ENCODE peak calls at places on chromosomes 5 and 9, in eight cellular contexts. D is mammary epithelial cell, M is dorsolateral prefrontal cortex, Z is fibroblast of mammary gland, X is ovary, J is A549, B is IMR-90, H is hepatocyte. C is an unnamed sample.

GRCh38 chr9:120767451-120767850 is 25.8 kb downstream of the FBXW2 start:
- DNase-seq in J (no peak), H (no peak), X (no peak), Z (peak), D (peak), B (no peak), M (no peak), C (no peak)

GRCh38 chr5:174919351-174919750 is 195.0 kb downstream of the MSX2 start:
- DNase-seq in B (no peak), H (no peak), Z (no peak), J (no peak), X (no peak), M (no peak), D (no peak), C (no peak)

GRCh38 chr9:114968710-114969109 is 38.3 kb upstream of the TNFSF8 start:
- DNase-seq in J (no peak), Z (peak), D (peak), B (peak), H (peak), X (no peak), M (no peak), C (peak)

GRCh38 chr9:126111556-126111955 is 215.1 kb upstream of the MVB12B start:
- DNase-seq in J (no peak), H (no peak), B (no peak), Z (no peak), X (no peak), M (no peak), D (no peak), C (no peak)

GRCh38 chr9:137315581-137316011 is 13.5 kb upstream of the NRARP start:
- DNase-seq in X (peak), J (peak), B (no peak), D (no peak), H (no peak), Z (no peak), M (no peak), C (no peak)

GRCh38 chr5:1468247-1468612 is 23.0 kb upstream of the SLC6A3 start:
- DNase-seq in Z (peak), M (no peak), B (no peak), D (no peak), H (peak), X (no peak), J (no peak), C (no peak)

GRCh38 chr5:122200894-122201293 is 71.5 kb downstream of the ZNF474 start:
- DNase-seq in D (no peak), M (no peak), J (no peak), X (no peak), H (no peak), B (no peak), Z (no peak), C (no peak)

GRCh38 chr5:143757116-143757515 is 54.8 kb upstream of the HMHB1 start:
- DNase-seq in D (no peak), X (no peak), Z (no peak), M (no peak), J (no peak), B (peak), H (no peak), C (peak)

GRCh38 chr9:97705354-97705950 is 8.3 kb upstream of the XPA start:
- DNase-seq in Z (peak), X (no peak), M (no peak), D (peak), B (no peak), J (no peak), H (no peak), C (peak)

GRCh38 chr5:142445266-142445665 is 120.4 kb upstream of the SPRY4 start:
- DNase-seq in B (peak), J (no peak), Z (peak), M (no peak), X (no peak), D (no peak), H (no peak), C (no peak)

GRCh38 chr5:115262066-115262404 is 642 bp downstream of the PGGT1B start:
- DNase-seq in J (peak), M (no peak), X (no peak), Z (no peak), H (peak), B (peak), D (peak), C (peak)

GRCh38 chr5:174337276-174338203 is 292.0 kb downstream of the NSG2 start:
- DNase-seq in M (no peak), B (no peak), X (no peak), J (no peak), D (no peak), Z (no peak), H (peak), C (peak)

GRCh38 chr5:33465120-33465519 is 24.4 kb downstream of the TARS1 start:
- DNase-seq in X (no peak), M (no peak), D (no peak), H (no peak), J (no peak), B (no peak), Z (no peak), C (no peak)

GRCh38 chr9:6852243-6852963 is 94.6 kb downstream of the KDM4C start:
- DNase-seq in D (peak), Z (peak), J (peak), B (peak), H (no peak), X (no peak), M (no peak), C (peak)

GRCh38 chr5:53508125-53508524 is 27.7 kb downstream of the FST start:
- DNase-seq in B (no peak), Z (peak), J (no peak), M (no peak), H (no peak), X (no peak), D (no peak), C (no peak)

GRCh38 chr5:91095321-91095720 is 287.8 kb downstream of the ARRDC3 start:
- DNase-seq in D (no peak), Z (no peak), B (no peak), M (no peak), H (no peak), X (no peak), J (no peak), C (no peak)

GRCh38 chr5:91091471-91092234 is 291.5 kb downstream of the ARRDC3 start:
- DNase-seq in Z (no peak), B (no peak), J (no peak), H (no peak), D (no peak), X (no peak), M (no peak), C (no peak)

GRCh38 chr5:91092859-91093843 is 290.0 kb downstream of the ARRDC3 start:
- DNase-seq in X (no peak), D (no peak), B (no peak), Z (no peak), J (no peak), H (peak), M (no peak), C (no peak)

GRCh38 chr5:91098581-91098980 is 284.5 kb downstream of the ARRDC3 start:
- DNase-seq in J (no peak), D (no peak), Z (no peak), X (no peak), H (peak), M (no peak), B (no peak), C (no peak)

GRCh38 chr5:91095786-91096380 is 287.2 kb downstream of the ARRDC3 start:
- DNase-seq in Z (no peak), H (no peak), M (no peak), J (no peak), X (no peak), D (no peak), B (no peak), C (no peak)
- H3K4me3 ChIP-seq in Z (no peak), H (no peak), M (no peak), J (no peak), X (no peak), D (no peak), B (no peak), C (no peak)

GRCh38 chr5:65102826-65103673 is 334.3 kb downstream of the CWC27 start:
- DNase-seq in X (peak), B (peak), J (peak), D (no peak), H (peak), M (peak), Z (peak), C (peak)
- TF ChIP-seq CTCF in X (peak), B (no peak), J (peak), D (no peak), H (no peak), M (peak), Z (no peak), C (peak)

DNA sequence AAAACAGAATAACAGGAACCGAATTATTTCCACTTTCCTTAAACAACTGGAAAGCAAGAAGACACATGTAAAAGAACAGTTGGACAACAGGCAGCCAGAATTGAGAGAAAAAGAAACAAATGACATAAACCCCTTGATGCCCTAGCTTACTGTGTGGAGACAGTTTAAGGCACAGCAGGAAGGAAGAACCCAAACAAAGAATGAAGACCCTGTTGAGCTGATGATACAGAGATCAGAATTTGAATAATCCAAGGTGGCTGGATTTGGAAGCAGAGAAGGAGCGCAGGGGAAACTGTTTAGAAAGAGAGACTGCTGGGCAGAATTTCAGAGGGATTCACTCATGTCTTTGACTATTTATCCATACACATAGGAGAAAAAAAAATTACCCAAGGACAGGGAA is 316.3 kb upstream of the POU5F2 start:
- DNase-seq in D (no peak), B (no peak), M (no peak), J (no peak), Z (no peak), X (no peak), H (no peak), C (no peak)
- H3K4me3 ChIP-seq in D (no peak), B (no peak), M (no peak), J (no peak), Z (no peak), X (no peak), H (no peak), C (no peak)

GRCh38 chr5:56856779-56857178 is 41.4 kb downstream of the MAP3K1 start:
- DNase-seq in Z (no peak), X (no peak), D (no peak), B (no peak), J (no peak), H (no peak), M (no peak), C (no peak)
- TF ChIP-seq CTCF in Z (no peak), X (no peak), D (no peak), B (peak), J (no peak), H (peak), M (no peak), C (no peak)

GRCh38 chr5:60493372-60493771 is 206.6 kb downstream of the DEPDC1B start:
- DNase-seq in B (no peak), J (no peak), D (no peak), H (no peak), M (no peak), X (no peak), Z (no peak), C (no peak)

GRCh38 chr5:60494635-60495034 is 205.3 kb downstream of the DEPDC1B start:
- DNase-seq in D (no peak), Z (no peak), M (no peak), H (no peak), B (no peak), J (no peak), X (no peak), C (no peak)

GRCh38 chr5:60492958-60493357 is 207.0 kb downstream of the DEPDC1B start:
- DNase-seq in D (peak), Z (peak), B (peak), X (no peak), M (no peak), J (peak), H (no peak), C (no peak)

GRCh38 chr5:60495644-60496520 is 204.1 kb downstream of the DEPDC1B start:
- DNase-seq in Z (no peak), M (no peak), H (no peak), D (peak), J (no peak), X (no peak), B (no peak), C (no peak)

DNA sequence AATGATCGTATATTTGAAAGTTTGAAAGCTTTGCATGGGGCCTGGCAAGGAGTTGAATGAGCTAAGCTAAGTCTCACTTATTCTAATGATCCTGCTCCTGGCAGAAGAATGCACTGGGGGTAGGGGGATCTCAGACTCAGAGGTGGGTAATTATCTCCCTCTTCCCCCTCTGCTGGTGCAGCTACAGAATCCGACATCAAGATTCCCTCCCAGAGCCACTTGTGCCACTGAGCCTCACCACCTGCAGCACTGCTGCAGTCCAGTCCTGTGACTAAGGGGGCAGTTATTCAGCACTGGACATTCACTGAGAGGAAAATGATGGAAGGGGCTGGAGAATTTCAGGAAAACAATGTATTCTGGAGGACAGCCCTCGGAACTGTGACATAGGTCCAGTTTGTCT is 205.8 kb downstream of the DEPDC1B start:
- DNase-seq in X (no peak), Z (no peak), D (no peak), B (no peak), H (no peak), J (no peak), M (no peak), C (no peak)
- H3K4me3 ChIP-seq in X (no peak), Z (no peak), D (no peak), B (no peak), H (no peak), J (no peak), M (no peak), C (no peak)

GRCh38 chr5:151058301-151058700 is 22.5 kb downstream of the TNIP1 start:
- DNase-seq in X (no peak), H (no peak), J (no peak), M (no peak), B (no peak), D (no peak), Z (no peak), C (no peak)
- TF ChIP-seq CTCF in X (no peak), H (no peak), J (no peak), M (no peak), B (no peak), D (no peak), Z (peak), C (no peak)

DNA sequence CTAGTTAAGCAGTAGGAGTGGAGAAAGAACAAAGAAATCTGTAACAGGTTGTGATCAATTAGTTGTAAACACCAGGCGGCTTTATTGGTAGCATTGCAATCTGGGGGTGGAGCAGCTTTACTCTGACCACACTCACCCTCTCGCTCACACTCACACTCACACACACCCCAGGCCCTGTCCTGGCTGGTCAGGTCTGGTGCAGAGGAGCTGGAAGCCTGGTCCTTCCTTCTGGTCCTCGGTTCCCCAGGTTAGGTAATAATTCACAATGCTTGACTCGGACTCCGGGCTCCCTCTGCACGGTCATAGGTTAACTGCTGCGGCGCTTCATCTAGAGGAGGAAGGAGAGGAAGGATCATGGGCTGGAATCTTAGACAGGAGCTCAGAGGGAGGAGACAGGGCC is 1.6 kb downstream of the CCL19 start:
- DNase-seq in B (no peak), Z (no peak), M (no peak), D (no peak), X (no peak), J (no peak), H (no peak), C (no peak)
- H3K4me3 ChIP-seq in B (no peak), Z (no peak), M (no peak), D (no peak), X (no peak), J (no peak), H (no peak), C (no peak)

DNA sequence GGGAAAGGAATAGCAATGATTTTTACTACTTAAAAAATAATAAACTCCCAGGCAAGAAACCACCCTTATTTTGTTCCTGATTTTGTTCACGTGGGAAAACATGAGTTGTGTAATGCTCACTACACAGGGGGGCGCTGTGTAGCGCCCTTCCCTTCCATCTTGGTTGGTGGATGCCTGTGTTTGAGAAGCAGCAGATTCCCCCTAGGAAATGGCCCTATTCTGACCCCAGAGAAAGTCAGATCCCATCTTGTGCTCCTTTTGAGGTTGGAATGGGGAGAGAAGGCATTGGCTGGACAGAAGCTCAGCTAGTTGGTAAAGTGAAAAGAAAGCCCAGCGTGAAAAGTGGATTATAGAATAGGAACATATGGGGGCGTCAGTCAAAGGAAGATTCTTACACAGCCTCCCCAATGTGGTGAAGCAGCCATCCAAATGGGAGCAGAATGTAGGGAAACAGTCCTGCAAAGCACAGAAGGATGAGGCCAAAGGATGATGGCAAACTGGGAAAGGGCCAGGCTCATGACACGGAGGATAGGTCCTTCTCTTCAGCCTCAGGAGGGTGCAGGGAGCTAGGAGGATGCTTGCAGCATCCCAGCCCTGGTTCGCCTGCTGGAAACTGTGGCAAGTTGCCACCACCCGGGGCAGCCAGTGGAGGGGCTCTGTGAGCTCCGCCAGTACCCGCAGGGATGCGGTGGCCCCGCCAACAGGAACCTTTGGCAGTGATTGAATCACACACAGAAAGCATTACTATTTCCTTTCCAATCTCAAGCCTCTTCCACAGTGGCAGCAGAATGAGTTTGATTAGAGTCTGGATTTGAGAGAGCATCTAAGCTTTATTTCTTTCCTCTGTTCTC is 314.2 kb upstream of the DAP start:
- DNase-seq in M (peak), J (no peak), H (no peak), Z (no peak), B (no peak), D (no peak), X (no peak), C (no peak)
- TF ChIP-seq CTCF in M (peak), J (no peak), H (peak), Z (no peak), B (no peak), D (no peak), X (no peak), C (peak)

GRCh38 chr9:95031711-95032461 is 285.6 kb downstream of the FANCC start:
- DNase-seq in M (no peak), D (no peak), Z (no peak), H (peak), B (no peak), X (no peak), J (no peak), C (no peak)
- H3K4me3 ChIP-seq in M (no peak), D (no peak), Z (no peak), H (no peak), B (no peak), X (no peak), J (peak), C (no peak)

C was measured in fibroblast of villous mesenchyme.